ENCODE peak calls at places on chromosomes 2 and 18, in nine cellular contexts. W, P, Y, X, L, K, D, T and C are unnamed samples.

GRCh38 chr18:731185-731584 is 18.8 kb upstream of the ENOSF1 start:
- DNase-seq in W (no peak), P (no peak), Y (no peak), X (no peak), L (no peak), K (no peak), D (no peak), T (no peak), C (no peak)

GRCh38 chr2:207928079-207928478 is 97.2 kb downstream of the PLEKHM3 start:
- DNase-seq in W (no peak), P (no peak), Y (no peak), X (no peak), L (no peak), K (no peak), D (no peak), T (no peak), C (no peak)

GRCh38 chr2:218985325-218986091 is 524 bp upstream of the FEV start:
- DNase-seq in W (no peak), P (peak; percentile 70), Y (no peak), X (no peak), L (no peak), K (no peak), D (no peak), T (no peak), C (no peak)

GRCh38 chr2:181312515-181312927 is 144.7 kb upstream of the ITGA4 start:
- DNase-seq in W (no peak), P (no peak), Y (no peak), X (no peak), L (no peak), K (no peak), D (no peak), T (no peak), C (peak; percentile 85)

GRCh38 chr18:75029456-75029855 is 179.5 kb downstream of the PTGR3 start:
- DNase-seq in W (no peak), P (no peak), Y (no peak), X (no peak), L (no peak), K (no peak), D (no peak), T (no peak), C (no peak)

GRCh38 chr2:15920696-15921095 is 19.7 kb upstream of the MYCN start:
- DNase-seq in W (no peak), P (no peak), Y (no peak), X (no peak), L (no peak), K (no peak), D (no peak), T (no peak), C (no peak)

GRCh38 chr2:21451418-21451817 is 327.6 kb downstream of the TDRD15 start:
- DNase-seq in W (no peak), P (no peak), Y (peak; percentile 5), X (no peak), L (no peak), K (no peak), D (no peak), T (no peak), C (no peak)

GRCh38 chr2:74100254-74101216 is 47.2 kb downstream of the BOLA3 start:
- DNase-seq in W (no peak), P (no peak), Y (no peak), X (no peak), L (no peak), K (no peak), D (no peak), T (no peak), C (no peak)

GRCh38 chr2:202102425-202103005 is 29.5 kb downstream of the KIAA2012 start:
- DNase-seq in W (no peak), P (no peak), Y (no peak), X (no peak), L (no peak), K (no peak), D (no peak), T (no peak), C (no peak)

GRCh38 chr2:197137826-197138480 is 172.6 kb downstream of the ANKRD44 start:
- DNase-seq in W (peak; percentile 75), P (no peak), Y (peak; percentile 6), X (no peak), L (no peak), K (no peak), D (no peak), T (no peak), C (no peak)

GRCh38 chr18:69936191-69936558 is 11.5 kb downstream of the CD226 start:
- DNase-seq in W (no peak), P (no peak), Y (no peak), X (no peak), L (peak; percentile 2), K (no peak), D (no peak), T (no peak), C (no peak)